ENCODE peak calls at places on chromosome 22, in six cellular contexts. X is WTC11, Q is foreskin fibroblast, N is mesenchymal stem cell, O is T-helper 2 cell, U is retinal pigment epithelial cell. D is an unnamed sample.

GRCh38 chr22:50530280-50530856 is 556 bp upstream of the TYMP start:
- DNase-seq in X (peak; percentile 48), Q (peak; percentile 87), N (peak; percentile 89), O (peak; percentile 41), U (no peak), D (no peak)

GRCh38 chr22:42066133-42066761 is 4.4 kb downstream of the NAGA start:
- DNase-seq in X (no peak), Q (no peak), N (no peak), O (no peak), U (no peak), D (no peak)

GRCh38 chr22:46084943-46085830 is 65.1 kb upstream of the PPARA start:
- DNase-seq in X (no peak), Q (peak; percentile 77), N (no peak), O (no peak), U (no peak), D (no peak)

GRCh38 chr22:36922097-36922608 is 8.7 kb downstream of the CSF2RB start:
- DNase-seq in X (no peak), Q (no peak), N (no peak), O (no peak), U (no peak), D (no peak)

GRCh38 chr22:19105456-19105855 is 16.8 kb downstream of the DGCR2 start:
- DNase-seq in X (no peak), Q (no peak), N (no peak), O (no peak), U (no peak), D (no peak)

GRCh38 chr22:37054078-37054440 is 2.5 kb downstream of the KCTD17 start:
- DNase-seq in X (no peak), Q (no peak), N (no peak), O (no peak), U (no peak), D (no peak)

GRCh38 chr22:49423125-49423650 is 404.5 kb downstream of the BRD1 start:
- DNase-seq in X (no peak), Q (no peak), N (no peak), O (no peak), U (no peak), D (no peak)

GRCh38 chr22:49770454-49771265 is 57.0 kb downstream of the BRD1 start:
- DNase-seq in X (no peak), Q (no peak), N (no peak), O (no peak), U (no peak), D (no peak)

GRCh38 chr22:39176067-39176621 is 23.7 kb upstream of the CBX7 start:
- DNase-seq in X (peak; percentile 87), Q (peak; percentile 81), N (peak; percentile 80), O (no peak), U (peak; percentile 20), D (no peak)